ENCODE peak calls at places on chromosomes 1 and 21, in five cellular contexts. One of them, this sample, is unnamed.

GRCh38 chr1:209456878-209457277 is 126.6 kb upstream of the CAMK1G start:
- DNase-seq in HFFc6: no peak
- DNase-seq in upper lobe of right lung: no peak
- DNase-seq in Kasumi-1: no peak
- DNase-seq in LoVo: no peak
- DNase-seq in this sample: no peak

GRCh38 chr1:168920456-168921094 is 185.9 kb upstream of the ATP1B1 start:
- DNase-seq in HFFc6: no peak
- DNase-seq in upper lobe of right lung: no peak
- DNase-seq in Kasumi-1: no peak
- DNase-seq in LoVo: peak
- DNase-seq in this sample: no peak

GRCh38 chr1:5374176-5374575 is 618.0 kb downstream of the NPHP4 start:
- DNase-seq in HFFc6: no peak
- DNase-seq in upper lobe of right lung: no peak
- DNase-seq in Kasumi-1: no peak
- DNase-seq in LoVo: no peak
- DNase-seq in this sample: no peak

GRCh38 chr1:248243204-248243603 is 12.0 kb downstream of the OR2M4 start:
- DNase-seq in HFFc6: peak
- DNase-seq in upper lobe of right lung: peak
- DNase-seq in Kasumi-1: peak
- DNase-seq in LoVo: peak
- DNase-seq in this sample: peak

GRCh38 chr1:238476881-238477280 is 586.2 kb upstream of the ZP4 start:
- DNase-seq in HFFc6: no peak
- DNase-seq in upper lobe of right lung: no peak
- DNase-seq in Kasumi-1: peak
- DNase-seq in LoVo: no peak
- DNase-seq in this sample: no peak

GRCh38 chr1:54276617-54277450 is 76.9 kb downstream of the MRPL37 start:
- DNase-seq in HFFc6: no peak
- DNase-seq in upper lobe of right lung: no peak
- DNase-seq in Kasumi-1: no peak
- DNase-seq in LoVo: no peak
- DNase-seq in this sample: no peak

GRCh38 chr1:145777357-145778145 is 46.3 kb downstream of the RNF115 start:
- DNase-seq in HFFc6: no peak
- DNase-seq in upper lobe of right lung: no peak
- DNase-seq in Kasumi-1: no peak
- DNase-seq in LoVo: no peak
- DNase-seq in this sample: no peak

GRCh38 chr1:33163621-33164071 is 18.2 kb downstream of the TRIM62 start:
- DNase-seq in HFFc6: no peak
- DNase-seq in upper lobe of right lung: no peak
- DNase-seq in Kasumi-1: no peak
- DNase-seq in LoVo: no peak
- DNase-seq in this sample: no peak

GRCh38 chr1:226661965-226662364 is 77.1 kb downstream of the ITPKB start:
- DNase-seq in HFFc6: peak
- DNase-seq in upper lobe of right lung: no peak
- DNase-seq in Kasumi-1: no peak
- DNase-seq in LoVo: no peak
- DNase-seq in this sample: no peak

GRCh38 chr1:82329226-82329625 is 528.5 kb downstream of the ADGRL2 start:
- DNase-seq in HFFc6: no peak
- DNase-seq in upper lobe of right lung: no peak
- DNase-seq in Kasumi-1: no peak
- DNase-seq in LoVo: no peak
- DNase-seq in this sample: no peak

GRCh38 chr1:171912509-171913185 is 71.3 kb downstream of the DNM3 start:
- DNase-seq in HFFc6: no peak
- DNase-seq in upper lobe of right lung: no peak
- DNase-seq in Kasumi-1: no peak
- DNase-seq in LoVo: peak
- DNase-seq in this sample: no peak

GRCh38 chr1:104801344-104801743 is 1051.6 kb downstream of the AMY1C start:
- DNase-seq in HFFc6: no peak
- DNase-seq in upper lobe of right lung: no peak
- DNase-seq in Kasumi-1: no peak
- DNase-seq in LoVo: no peak
- DNase-seq in this sample: no peak

GRCh38 chr1:47713333-47713953 is 275.6 kb downstream of the FOXD2 start:
- DNase-seq in HFFc6: no peak
- DNase-seq in upper lobe of right lung: no peak
- DNase-seq in Kasumi-1: no peak
- DNase-seq in LoVo: no peak
- DNase-seq in this sample: no peak

GRCh38 chr21:36396971-36397370 is 11.8 kb downstream of the CHAF1B start:
- DNase-seq in HFFc6: no peak
- DNase-seq in upper lobe of right lung: peak
- DNase-seq in Kasumi-1: no peak
- DNase-seq in LoVo: no peak
- DNase-seq in this sample: no peak

GRCh38 chr1:151988405-151988851 is 5.2 kb downstream of the S100A10 start:
- DNase-seq in HFFc6: peak
- DNase-seq in upper lobe of right lung: no peak
- DNase-seq in Kasumi-1: no peak
- DNase-seq in LoVo: peak
- DNase-seq in this sample: no peak

GRCh38 chr21:38389891-38390290 is 108.4 kb downstream of the ERG start:
- DNase-seq in HFFc6: no peak
- DNase-seq in upper lobe of right lung: no peak
- DNase-seq in Kasumi-1: no peak
- DNase-seq in LoVo: no peak
- DNase-seq in this sample: no peak

GRCh38 chr1:150009604-150010387 is 730 bp downstream of the OTUD7B start:
- DNase-seq in HFFc6: peak
- DNase-seq in upper lobe of right lung: no peak
- DNase-seq in Kasumi-1: peak
- DNase-seq in LoVo: peak
- DNase-seq in this sample: peak

GRCh38 chr1:41900611-41901444 is 17.9 kb downstream of the HIVEP3 start:
- DNase-seq in HFFc6: peak
- DNase-seq in upper lobe of right lung: no peak
- DNase-seq in Kasumi-1: no peak
- DNase-seq in LoVo: peak
- DNase-seq in this sample: no peak

This sample was measured in HL-60.